ENCODE peak calls at places on chromosome X, in seven cellular contexts. V is activated CD8-positive, alpha-beta memory T cell treated with anti-CD3 and anti-CD28 coated beads, Interleukin-2, amount 50 U/mL, for 4 hours; Q is WERI-Rb-1; M is bronchial epithelial cell; U is COR-L47; F is Calu3; X is GM06990. S is an unnamed sample.

GRCh38 chrX:1813809-1814208 is 198.9 kb downstream of the ASMT start:
- DNase-seq in X (no peak), M (no peak), F (no peak), U (no peak), Q (no peak), V (no peak), S (no peak)

GRCh38 chrX:13468096-13468495 is 101.3 kb upstream of the EGFL6 start:
- DNase-seq in V (no peak), X (no peak), M (no peak), Q (no peak), F (no peak), U (no peak), S (no peak)

GRCh38 chrX:154018518-154019060 is 1.1 kb downstream of the IRAK1 start:
- DNase-seq in Q (no peak), U (no peak), F (no peak), V (no peak), M (no peak), X (no peak), S (no peak)

GRCh38 chrX:56789518-56790070 is 60.6 kb downstream of the NBDY start:
- DNase-seq in X (no peak), Q (no peak), M (no peak), F (no peak), U (no peak), V (peak), S (no peak)

GRCh38 chrX:124679199-124679598 is 332.8 kb downstream of the SH2D1A start:
- DNase-seq in X (no peak), M (no peak), F (no peak), Q (no peak), U (no peak), V (no peak), S (no peak)

GRCh38 chrX:23885803-23886202 is 21.9 kb downstream of the APOO start:
- DNase-seq in M (no peak), V (no peak), Q (no peak), U (peak), X (no peak), F (no peak), S (no peak)

GRCh38 chrX:12951590-12951965 is 23.3 kb upstream of the TMSB4X start:
- DNase-seq in M (no peak), X (no peak), U (no peak), F (no peak), V (no peak), Q (no peak), S (no peak)

GRCh38 chrX:132118361-132118760 is 9.5 kb downstream of the FRMD7 start:
- DNase-seq in U (no peak), Q (peak), M (no peak), X (no peak), F (no peak), V (no peak), S (no peak)

GRCh38 chrX:30690330-30690729 is 37.1 kb downstream of the GK start:
- DNase-seq in V (no peak), F (no peak), X (no peak), M (no peak), Q (no peak), U (peak), S (no peak)

GRCh38 chrX:44908198-44908597 is 35.2 kb downstream of the KDM6A start:
- DNase-seq in Q (no peak), V (no peak), M (peak), F (no peak), X (no peak), U (no peak), S (no peak)

GRCh38 chrX:115330498-115331138 is 41.1 kb downstream of the LUZP4 start:
- DNase-seq in Q (peak), U (peak), M (peak), V (no peak), X (peak), F (peak), S (peak)

GRCh38 chrX:118570209-118570608 is 74.6 kb downstream of the DOCK11 start:
- DNase-seq in M (no peak), U (no peak), V (no peak), Q (no peak), F (no peak), X (no peak), S (no peak)

GRCh38 chrX:41922125-41922521 is 1.2 kb downstream of the CASK start:
- DNase-seq in F (no peak), X (no peak), V (peak), U (peak), Q (no peak), M (peak), S (no peak)

GRCh38 chrX:118536687-118537461 is 41.3 kb downstream of the DOCK11 start:
- DNase-seq in U (no peak), M (no peak), F (peak), X (peak), Q (no peak), V (peak), S (peak)

GRCh38 chrX:75547783-75548182 is 24.9 kb upstream of the ZDHHC15 start:
- DNase-seq in X (no peak), U (no peak), F (no peak), V (no peak), M (peak), Q (no peak), S (no peak)

S was measured in H4.